ENCODE peak calls at places on chromosomes 4 and X, in four cellular contexts. One of them, this sample, is unnamed.

GRCh38 chr4:146124023-146124680 is 51.4 kb upstream of the LSM6 start:
- DNase-seq in AG04450: no peak
- DNase-seq in tibial nerve: no peak
- DNase-seq in breast epithelium: no peak
- DNase-seq in this sample: no peak

GRCh38 chr4:67779631-67780030 is 25.4 kb upstream of the GNRHR start:
- DNase-seq in AG04450: no peak
- DNase-seq in tibial nerve: no peak
- DNase-seq in breast epithelium: no peak
- DNase-seq in this sample: no peak

GRCh38 chr4:109875106-109875505 is 27.2 kb downstream of the LRIT3 start:
- DNase-seq in AG04450: no peak
- DNase-seq in tibial nerve: no peak
- DNase-seq in breast epithelium: no peak
- DNase-seq in this sample: no peak

GRCh38 chr4:183408791-183409190 is 35.6 kb upstream of the CDKN2AIP start:
- DNase-seq in AG04450: no peak
- DNase-seq in tibial nerve: no peak
- DNase-seq in breast epithelium: no peak
- DNase-seq in this sample: no peak

GRCh38 chr4:119243868-119244267 is 31.4 kb downstream of the USP53 start:
- DNase-seq in AG04450: no peak
- DNase-seq in tibial nerve: no peak
- DNase-seq in breast epithelium: no peak
- DNase-seq in this sample: no peak

GRCh38 chrX:53223068-53223693 is 1.8 kb downstream of the KDM5C start:
- DNase-seq in AG04450: no peak
- DNase-seq in tibial nerve: no peak
- DNase-seq in breast epithelium: no peak
- DNase-seq in this sample: no peak

GRCh38 chrX:49117597-49117996 is 5.9 kb downstream of the GPKOW start:
- DNase-seq in AG04450: no peak
- DNase-seq in tibial nerve: no peak
- DNase-seq in breast epithelium: no peak
- DNase-seq in this sample: no peak

GRCh38 chr4:178066338-178066941 is 624.2 kb upstream of the AGA start:
- DNase-seq in AG04450: no peak
- DNase-seq in tibial nerve: no peak
- DNase-seq in breast epithelium: no peak
- DNase-seq in this sample: no peak

GRCh38 chr4:8774071-8774470 is 97.6 kb downstream of the HMX1 start:
- DNase-seq in AG04450: no peak
- DNase-seq in tibial nerve: no peak
- DNase-seq in breast epithelium: no peak
- DNase-seq in this sample: no peak

GRCh38 chr4:86972997-86973396 is 38.2 kb downstream of the AFF1 start:
- DNase-seq in AG04450: no peak
- DNase-seq in tibial nerve: no peak
- DNase-seq in breast epithelium: peak; percentile 52
- DNase-seq in this sample: no peak

GRCh38 chrX:137550561-137551305 is 15.2 kb upstream of the ZIC3 start:
- DNase-seq in AG04450: no peak
- DNase-seq in tibial nerve: no peak
- DNase-seq in breast epithelium: no peak
- DNase-seq in this sample: no peak

GRCh38 chrX:103631145-103631544 is 2.4 kb downstream of the TCEAL1 start:
- DNase-seq in AG04450: no peak
- DNase-seq in tibial nerve: no peak
- DNase-seq in breast epithelium: no peak
- DNase-seq in this sample: no peak

GRCh38 chrX:118254611-118255010 is 91.3 kb upstream of the WDR44 start:
- DNase-seq in AG04450: no peak
- DNase-seq in tibial nerve: peak; percentile 84
- DNase-seq in breast epithelium: peak; percentile 48
- DNase-seq in this sample: no peak

GRCh38 chr4:84070293-84070692 is 428.8 kb downstream of the NKX6-1 start:
- DNase-seq in AG04450: no peak
- DNase-seq in tibial nerve: no peak
- DNase-seq in breast epithelium: no peak
- DNase-seq in this sample: no peak

GRCh38 chrX:13932416-13932815 is 97.3 kb downstream of the GEMIN8 start:
- DNase-seq in AG04450: no peak
- DNase-seq in tibial nerve: no peak
- DNase-seq in breast epithelium: no peak
- DNase-seq in this sample: no peak

GRCh38 chrX:1658083-1658463 is 43.2 kb downstream of the ASMT start:
- DNase-seq in AG04450: no peak
- DNase-seq in tibial nerve: no peak
- DNase-seq in breast epithelium: no peak
- DNase-seq in this sample: no peak

GRCh38 chr4:143488684-143489083 is 24.8 kb upstream of the SMARCA5 start:
- DNase-seq in AG04450: no peak
- DNase-seq in tibial nerve: no peak
- DNase-seq in breast epithelium: no peak
- DNase-seq in this sample: no peak

GRCh38 chrX:56309881-56310280 is 77.7 kb downstream of the KLF8 start:
- DNase-seq in AG04450: no peak
- DNase-seq in tibial nerve: no peak
- DNase-seq in breast epithelium: no peak
- DNase-seq in this sample: no peak

GRCh38 chr4:78480286-78480685 is 71.3 kb upstream of the ANXA3 start:
- DNase-seq in AG04450: no peak
- DNase-seq in tibial nerve: no peak
- DNase-seq in breast epithelium: no peak
- DNase-seq in this sample: no peak

GRCh38 chr4:140109626-140110213 is 44.3 kb downstream of the MAML3 start:
- DNase-seq in AG04450: no peak
- DNase-seq in tibial nerve: no peak
- DNase-seq in breast epithelium: no peak
- DNase-seq in this sample: no peak
- H3K27ac ChIP-seq in AG04450: no peak overlapping the region
- H3K27ac ChIP-seq in tibial nerve: no peak overlapping the region
- H3K27ac ChIP-seq in breast epithelium: no peak overlapping the region
- H3K27ac ChIP-seq in this sample: no peak overlapping the region

GRCh38 chr4:101187837-101188236 is 159.5 kb downstream of the PPP3CA start:
- DNase-seq in AG04450: no peak
- DNase-seq in tibial nerve: no peak
- DNase-seq in breast epithelium: no peak
- DNase-seq in this sample: no peak

GRCh38 chr4:101186558-101187184 is 160.7 kb downstream of the PPP3CA start:
- DNase-seq in AG04450: no peak
- DNase-seq in tibial nerve: no peak
- DNase-seq in breast epithelium: no peak
- DNase-seq in this sample: no peak

GRCh38 chr4:101191302-101192098 is 155.8 kb downstream of the PPP3CA start:
- DNase-seq in AG04450: peak; percentile 36
- DNase-seq in tibial nerve: peak; percentile 70
- DNase-seq in breast epithelium: peak; percentile 49
- DNase-seq in this sample: no peak

GRCh38 chr4:101192244-101192643 is 155.1 kb downstream of the PPP3CA start:
- DNase-seq in AG04450: no peak
- DNase-seq in tibial nerve: no peak
- DNase-seq in breast epithelium: no peak
- DNase-seq in this sample: no peak

GRCh38 chr4:101188906-101189305 is 158.4 kb downstream of the PPP3CA start:
- DNase-seq in AG04450: no peak
- DNase-seq in tibial nerve: no peak
- DNase-seq in breast epithelium: no peak
- DNase-seq in this sample: no peak
- H3K27ac ChIP-seq in AG04450: no peak overlapping the region
- H3K27ac ChIP-seq in tibial nerve: peak overlapping the region; percentile 6
- H3K27ac ChIP-seq in breast epithelium: no peak overlapping the region
- H3K27ac ChIP-seq in this sample: no peak overlapping the region

DNA sequence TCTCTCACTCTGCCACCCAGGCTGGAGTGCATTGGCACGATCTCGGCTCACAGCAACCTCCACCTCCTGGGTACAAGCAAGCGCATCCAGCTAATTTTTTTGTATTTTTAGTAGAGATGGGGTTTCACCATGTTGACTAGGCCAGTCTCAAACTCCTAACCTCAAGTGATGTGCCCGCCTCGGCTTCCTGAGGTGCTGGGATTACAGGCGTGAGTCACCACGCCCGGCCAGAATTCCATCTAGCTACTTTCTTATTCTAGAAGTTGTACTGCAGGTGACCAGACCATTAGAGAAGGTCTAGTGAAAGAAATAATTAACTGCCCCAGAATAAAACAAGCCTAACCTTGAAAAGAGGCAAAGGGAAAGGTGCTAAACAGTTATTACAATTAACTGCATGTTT is 2.2 kb downstream of the LRBA start:
- DNase-seq in AG04450: no peak
- DNase-seq in tibial nerve: no peak
- DNase-seq in breast epithelium: no peak
- DNase-seq in this sample: no peak
- H3K27ac ChIP-seq in AG04450: no peak overlapping the region
- H3K27ac ChIP-seq in tibial nerve: no peak overlapping the region
- H3K27ac ChIP-seq in breast epithelium: no peak overlapping the region
- H3K27ac ChIP-seq in this sample: no peak overlapping the region

DNA sequence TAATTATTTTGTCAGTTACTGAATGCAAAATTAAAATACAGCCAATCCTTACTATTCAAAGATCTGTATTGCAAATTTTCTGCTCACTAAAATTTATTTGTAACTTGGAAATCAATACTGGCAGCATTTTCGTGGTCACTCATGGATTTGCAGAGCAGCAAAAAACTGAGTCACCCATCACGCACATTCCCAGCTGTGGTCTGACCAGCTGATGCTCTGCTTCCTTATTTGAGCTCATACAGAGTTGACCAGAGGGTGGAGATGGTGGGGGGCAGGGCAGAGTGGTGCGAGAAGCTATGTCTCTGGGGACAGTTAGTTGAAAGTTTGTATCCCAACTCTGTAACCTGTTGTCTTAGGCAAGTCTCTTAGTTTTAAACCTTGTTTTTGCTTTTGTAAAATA is 214.8 kb downstream of the SPCS3 start:
- DNase-seq in AG04450: peak; percentile 59
- DNase-seq in tibial nerve: no peak
- DNase-seq in breast epithelium: no peak
- DNase-seq in this sample: no peak
- H3K27ac ChIP-seq in AG04450: no peak overlapping the region
- H3K27ac ChIP-seq in tibial nerve: no peak overlapping the region
- H3K27ac ChIP-seq in breast epithelium: no peak overlapping the region
- H3K27ac ChIP-seq in this sample: no peak overlapping the region